ENCODE peak calls at places on chromosomes 1 and 21, in seven cellular contexts. V is NCI-H1436, F is RWPE1, Z is brain microvascular endothelial cell, S is EH, B is NCI-H774, N is RCC 7860. U is an unnamed sample.

GRCh38 chr1:32773018-32773763 is 44.0 kb downstream of the YARS1 start:
- DNase-seq in V (peak; percentile 49), F (peak; percentile 72), Z (peak; percentile 55), S (peak; percentile 74), B (peak; percentile 82), N (peak; percentile 62), U (peak; percentile 75)

GRCh38 chr1:164565356-164565755 is 6.4 kb downstream of the PBX1 start:
- DNase-seq in V (no peak), F (no peak), Z (no peak), S (no peak), B (no peak), N (no peak), U (no peak)

GRCh38 chr1:3707298-3707938 is 44.8 kb upstream of the CCDC27 start:
- DNase-seq in V (no peak), F (peak; percentile 68), Z (no peak), S (peak; percentile 11), B (no peak), N (no peak), U (no peak)

GRCh38 chr21:14533555-14534400 is 12.3 kb downstream of the SAMSN1 start:
- DNase-seq in V (no peak), F (peak; percentile 77), Z (peak; percentile 43), S (peak; percentile 28), B (no peak), N (peak; percentile 25), U (peak; percentile 88)

GRCh38 chr21:29155118-29155932 is 24.9 kb downstream of the MAP3K7CL start:
- DNase-seq in V (no peak), F (peak; percentile 14), Z (peak; percentile 84), S (peak; percentile 91), B (no peak), N (no peak), U (peak; percentile 61)

GRCh38 chr1:99950486-99950885 is 19.3 kb upstream of the SLC35A3 start:
- DNase-seq in V (no peak), F (no peak), Z (no peak), S (no peak), B (no peak), N (no peak), U (no peak)

GRCh38 chr1:152037920-152038658 is 1.3 kb upstream of the S100A11 start:
- DNase-seq in V (peak; percentile 86), F (no peak), Z (no peak), S (no peak), B (peak; percentile 10), N (no peak), U (no peak)

GRCh38 chr1:6911229-6911941 is 126.1 kb downstream of the CAMTA1 start:
- DNase-seq in V (no peak), F (no peak), Z (no peak), S (no peak), B (no peak), N (no peak), U (no peak)

GRCh38 chr1:51636765-51637522 is 20.1 kb downstream of the OSBPL9 start:
- DNase-seq in V (no peak), F (peak; percentile 48), Z (peak; percentile 95), S (peak; percentile 95), B (no peak), N (peak; percentile 86), U (peak; percentile 96)

GRCh38 chr21:44398499-44398898 is 45.1 kb downstream of the TRPM2 start:
- DNase-seq in V (no peak), F (peak; percentile 34), Z (no peak), S (no peak), B (no peak), N (no peak), U (no peak)

GRCh38 chr1:9626201-9626608 is 25.3 kb upstream of the PIK3CD start:
- DNase-seq in V (no peak), F (no peak), Z (no peak), S (no peak), B (no peak), N (no peak), U (peak; percentile 11)

GRCh38 chr1:87200875-87201638 is 127.6 kb upstream of the LMO4 start:
- DNase-seq in V (peak; percentile 36), F (peak; percentile 39), Z (no peak), S (no peak), B (peak; percentile 64), N (no peak), U (no peak)

GRCh38 chr1:108016451-108016920 is 51.5 kb upstream of the VAV3 start:
- DNase-seq in V (no peak), F (peak; percentile 79), Z (peak; percentile 87), S (peak; percentile 30), B (no peak), N (peak; percentile 98), U (peak; percentile 71)

GRCh38 chr1:176183618-176184017 is 23.5 kb downstream of the COP1 start:
- DNase-seq in V (no peak), F (no peak), Z (no peak), S (no peak), B (no peak), N (no peak), U (peak; percentile 2)

GRCh38 chr1:187624812-187625542 is 796.2 kb downstream of the PLA2G4A start:
- DNase-seq in V (no peak), F (no peak), Z (no peak), S (no peak), B (no peak), N (no peak), U (peak; percentile 17)

GRCh38 chr1:76763678-76764077 is 103.6 kb upstream of the ST6GALNAC5 start:
- DNase-seq in V (no peak), F (no peak), Z (no peak), S (no peak), B (no peak), N (no peak), U (no peak)

GRCh38 chr1:41329662-41330587 is 31.3 kb upstream of the FOXO6 start:
- DNase-seq in V (no peak), F (no peak), Z (no peak), S (no peak), B (no peak), N (no peak), U (no peak)

GRCh38 chr21:28936036-28936435 is 56.6 kb downstream of the LTN1 start:
- DNase-seq in V (no peak), F (no peak), Z (no peak), S (peak; percentile 50), B (no peak), N (no peak), U (no peak)

GRCh38 chr21:46409641-46410406 is 48.9 kb upstream of the DIP2A start:
- DNase-seq in V (no peak), F (no peak), Z (no peak), S (no peak), B (no peak), N (no peak), U (no peak)

GRCh38 chr1:64100791-64101190 is 102.6 kb upstream of the UBE2U start:
- DNase-seq in V (no peak), F (no peak), Z (no peak), S (no peak), B (no peak), N (no peak), U (no peak)

GRCh38 chr1:67883069-67883468 is 49.8 kb upstream of the GNG12 start:
- DNase-seq in V (no peak), F (peak; percentile 86), Z (peak; percentile 88), S (peak; percentile 80), B (no peak), N (peak; percentile 92), U (peak; percentile 86)

GRCh38 chr1:231059566-231060193 is 19.6 kb upstream of the FAM89A start:
- DNase-seq in V (no peak), F (peak; percentile 21), Z (peak; percentile 1), S (peak; percentile 9), B (no peak), N (no peak), U (no peak)

GRCh38 chr1:202107321-202107761 is 15.4 kb upstream of the GPR37L1 start:
- DNase-seq in V (no peak), F (no peak), Z (no peak), S (no peak), B (peak; percentile 89), N (peak; percentile 65), U (peak; percentile 67)

GRCh38 chr1:184559117-184559713 is 172.4 kb downstream of the C1orf21 start:
- DNase-seq in V (no peak), F (no peak), Z (no peak), S (no peak), B (no peak), N (no peak), U (no peak)

GRCh38 chr1:27045973-27046558 is 33.4 kb upstream of the TENT5B start:
- DNase-seq in V (peak; percentile 54), F (peak; percentile 49), Z (peak; percentile 58), S (peak; percentile 60), B (no peak), N (peak; percentile 34), U (peak; percentile 72)

GRCh38 chr1:155178441-155179106 is 4.9 kb downstream of the TRIM46 start:
- DNase-seq in V (no peak), F (no peak), Z (no peak), S (no peak), B (no peak), N (no peak), U (no peak)

GRCh38 chr1:212010004-212010403 is 25.4 kb downstream of the INTS7 start:
- DNase-seq in V (no peak), F (no peak), Z (no peak), S (peak; percentile 4), B (no peak), N (no peak), U (no peak)